ENCODE peak calls at places on chromosomes 2 and 18, in five cellular contexts. A is lung, T is upper lobe of left lung, X is IMR-90, U is fibroblast of lung. O is an unnamed sample.

GRCh38 chr2:69827796-69828540 is 1.5 kb upstream of the GMCL1 start:
- DNase-seq in A (no peak), T (no peak), X (no peak), U (peak), O (peak)

GRCh38 chr2:27799646-27800010 is 28.1 kb downstream of the MRPL33 start:
- DNase-seq in A (no peak), T (no peak), X (no peak), U (no peak), O (no peak)

GRCh38 chr18:8084160-8084559 is 517.0 kb downstream of the PTPRM start:
- DNase-seq in A (no peak), T (no peak), X (peak), U (peak), O (peak)

GRCh38 chr18:73563345-73563744 is 584.3 kb downstream of the FBXO15 start:
- DNase-seq in A (no peak), T (no peak), X (peak), U (peak), O (peak)

GRCh38 chr18:8851659-8852058 is 146.3 kb downstream of the MTCL1 start:
- DNase-seq in A (no peak), T (no peak), X (no peak), U (peak), O (no peak)

GRCh38 chr2:3486047-3487027 is 33.0 kb downstream of the ADI1 start:
- DNase-seq in A (no peak), T (peak), X (no peak), U (no peak), O (no peak)

GRCh38 chr2:162435676-162436075 is 91.7 kb downstream of the GCA start:
- DNase-seq in A (no peak), T (no peak), X (no peak), U (peak), O (peak)

GRCh38 chr2:157331696-157332095 is 6.1 kb upstream of the ERMN start:
- DNase-seq in A (no peak), T (no peak), X (no peak), U (no peak), O (no peak)

GRCh38 chr18:29892960-29893558 is 1149.5 kb downstream of the DSC3 start:
- DNase-seq in A (no peak), T (no peak), X (no peak), U (peak), O (peak)

GRCh38 chr2:227153766-227154486 is 10.1 kb downstream of the COL4A4 start:
- DNase-seq in A (no peak), T (no peak), X (no peak), U (no peak), O (no peak)

GRCh38 chr2:75560768-75561565 is at the start of gene EVA1A:
- DNase-seq in A (peak), T (peak), X (peak), U (peak), O (peak)

GRCh38 chr2:190527214-190527613 is 7.3 kb downstream of the NEMP2 start:
- DNase-seq in A (no peak), T (no peak), X (no peak), U (no peak), O (no peak)

GRCh38 chr2:8432712-8433336 is 249.0 kb upstream of the ID2 start:
- DNase-seq in A (no peak), T (no peak), X (no peak), U (no peak), O (no peak)

GRCh38 chr18:13989209-13989608 is 73.9 kb upstream of the MC2R start:
- DNase-seq in A (no peak), T (no peak), X (no peak), U (no peak), O (no peak)

GRCh38 chr2:225668606-225669266 is 269.2 kb downstream of the NYAP2 start:
- DNase-seq in A (no peak), T (no peak), X (peak), U (peak), O (peak)

GRCh38 chr2:104249666-104250065 is 604.2 kb upstream of the POU3F3 start:
- DNase-seq in A (no peak), T (no peak), X (no peak), U (no peak), O (no peak)

GRCh38 chr2:70509565-70509964 is 44.1 kb downstream of the TGFA start:
- DNase-seq in A (no peak), T (no peak), X (no peak), U (no peak), O (no peak)

GRCh38 chr2:113085542-113085941 is 17.8 kb downstream of the IL1F10 start:
- DNase-seq in A (no peak), T (no peak), X (no peak), U (no peak), O (no peak)

GRCh38 chr2:240724431-240724830 is 32.8 kb downstream of the AQP12A start:
- DNase-seq in A (no peak), T (no peak), X (no peak), U (no peak), O (no peak)

GRCh38 chr2:201909348-201909747 is 103.0 kb downstream of the CDK15 start:
- DNase-seq in A (no peak), T (no peak), X (peak), U (peak), O (peak)

GRCh38 chr2:28855977-28856376 is 14.1 kb downstream of the TRMT61B start:
- DNase-seq in A (no peak), T (no peak), X (no peak), U (no peak), O (no peak)

GRCh38 chr18:47829831-47830230 is 100.6 kb downstream of the SMAD2 start:
- DNase-seq in A (no peak), T (no peak), X (no peak), U (peak), O (no peak)

GRCh38 chr2:67038195-67038594 is 358.9 kb upstream of the ETAA1 start:
- DNase-seq in A (no peak), T (no peak), X (no peak), U (no peak), O (no peak)

GRCh38 chr18:32920796-32921787 is 148.3 kb upstream of the KLHL14 start:
- DNase-seq in A (no peak), T (no peak), X (peak), U (peak), O (peak)

GRCh38 chr2:239267411-239267941 is 133.3 kb downstream of the HDAC4 start:
- DNase-seq in A (peak), T (peak), X (peak), U (peak), O (peak)

GRCh38 chr2:200694071-200694470 is 108.3 kb downstream of the AOX1 start:
- DNase-seq in A (no peak), T (no peak), X (peak), U (no peak), O (no peak)

GRCh38 chr18:75896865-75897264 is 469.4 kb upstream of the SMIM21 start:
- DNase-seq in A (no peak), T (no peak), X (no peak), U (peak), O (no peak)

GRCh38 chr2:32877587-32878162 is 69.1 kb upstream of the LTBP1 start:
- DNase-seq in A (no peak), T (no peak), X (no peak), U (no peak), O (no peak)

GRCh38 chr2:79122676-79123075 is 2.4 kb downstream of the REG1A start:
- DNase-seq in A (no peak), T (no peak), X (no peak), U (no peak), O (no peak)
- H3K4me3 ChIP-seq in A (no peak), T (no peak), X (no peak), U (no peak), O (no peak)

GRCh38 chr2:175153-175786 is 88.6 kb downstream of the SH3YL1 start:
- DNase-seq in A (no peak), T (no peak), X (no peak), U (no peak), O (no peak)

GRCh38 chr2:179886-180285 is 83.9 kb downstream of the SH3YL1 start:
- DNase-seq in A (no peak), T (no peak), X (no peak), U (no peak), O (no peak)

GRCh38 chr2:176911-177310 is 86.9 kb downstream of the SH3YL1 start:
- DNase-seq in A (no peak), T (no peak), X (no peak), U (no peak), O (no peak)

GRCh38 chr2:175880-176800 is 87.7 kb downstream of the SH3YL1 start:
- DNase-seq in A (no peak), T (no peak), X (peak), U (no peak), O (no peak)

GRCh38 chr2:177733-178132 is 86.1 kb downstream of the SH3YL1 start:
- DNase-seq in A (no peak), T (no peak), X (no peak), U (no peak), O (no peak)
- TF ChIP-seq CTCF in A (no peak), T (no peak), X (no peak), U (no peak), O (no peak)

DNA sequence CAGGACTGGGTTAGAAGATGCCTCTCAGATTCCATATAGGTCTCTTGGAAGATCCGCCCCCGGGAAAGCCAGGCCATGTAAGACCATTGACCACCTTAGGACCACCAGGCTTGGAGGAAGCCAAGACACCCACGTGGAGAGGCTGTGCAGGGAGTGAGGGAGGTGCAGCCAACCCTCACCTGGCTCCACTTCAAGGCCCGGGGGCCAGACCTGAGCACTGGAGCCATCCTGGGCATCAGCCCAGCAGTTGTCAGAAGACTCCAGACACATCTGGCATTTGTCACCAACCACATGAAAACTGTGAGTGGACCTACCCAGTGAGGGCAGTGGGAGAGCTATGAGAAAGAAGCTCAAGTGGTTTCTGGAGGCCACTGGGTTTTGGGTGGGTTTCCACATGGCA is 214.4 kb downstream of the MYT1L start:
- DNase-seq in A (no peak), T (no peak), X (no peak), U (no peak), O (no peak)
- H3K4me3 ChIP-seq in A (no peak), T (no peak), X (no peak), U (no peak), O (no peak)

GRCh38 chr2:85954918-85955420 is 66.2 kb upstream of the ST3GAL5 start:
- DNase-seq in A (peak), T (peak), X (no peak), U (no peak), O (no peak)

GRCh38 chr2:85956647-85957039 is 67.9 kb upstream of the ST3GAL5 start:
- DNase-seq in A (no peak), T (no peak), X (no peak), U (no peak), O (no peak)

GRCh38 chr2:85952196-85952734 is 63.5 kb upstream of the ST3GAL5 start:
- DNase-seq in A (peak), T (peak), X (no peak), U (no peak), O (no peak)

GRCh38 chr2:85953476-85953875 is 64.7 kb upstream of the ST3GAL5 start:
- DNase-seq in A (peak), T (no peak), X (peak), U (peak), O (no peak)

GRCh38 chr2:85954192-85954900 is 65.6 kb upstream of the ST3GAL5 start:
- DNase-seq in A (peak), T (peak), X (no peak), U (no peak), O (no peak)
- TF ChIP-seq CTCF in A (no peak), T (no peak), X (no peak), U (no peak), O (no peak)

DNA sequence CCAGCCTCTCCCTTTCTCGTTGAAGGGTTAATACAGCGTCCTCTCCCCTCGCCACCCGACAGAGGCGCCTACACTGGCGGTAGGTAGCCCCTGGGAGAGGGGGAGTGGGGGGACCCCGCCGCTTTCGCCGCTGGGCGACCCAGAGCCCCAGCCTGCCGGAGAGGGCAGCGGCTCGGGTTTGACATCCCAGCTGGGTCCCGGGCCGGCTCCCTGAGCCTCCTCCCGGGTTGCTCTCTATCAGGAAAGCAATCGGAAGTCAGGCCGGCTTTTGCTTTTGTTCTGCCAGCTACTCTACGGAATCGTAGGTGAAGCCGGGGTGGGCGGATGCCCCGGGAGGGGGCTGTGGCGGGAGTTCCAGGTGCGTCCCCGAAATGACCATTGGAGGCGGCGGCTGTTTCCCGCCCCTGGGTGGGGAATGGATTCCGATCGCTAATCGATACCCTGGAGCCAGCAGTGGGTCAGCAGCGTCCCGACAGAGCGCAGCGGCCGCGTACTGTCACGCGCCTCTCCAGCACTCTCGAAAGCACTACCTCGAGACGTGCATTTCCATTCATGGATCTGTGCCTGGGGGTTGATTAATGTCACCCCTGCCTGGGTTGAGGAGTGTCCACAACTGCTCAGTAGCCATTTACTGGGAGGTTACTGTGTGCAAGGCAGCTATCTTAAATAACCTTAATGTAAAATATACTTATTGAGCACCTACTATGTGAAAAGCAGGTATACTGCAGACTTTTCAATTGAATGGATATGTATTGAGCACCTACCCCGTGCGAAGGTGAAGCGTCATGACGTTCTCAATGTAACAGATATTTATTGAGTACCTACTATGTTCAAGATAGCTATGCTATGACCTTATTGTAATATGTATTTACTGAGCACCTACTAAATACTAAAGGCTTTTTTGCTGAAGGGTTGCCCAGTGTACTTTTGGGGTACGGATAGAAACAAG is 1.1 kb downstream of the MAPK4 start:
- DNase-seq in A (no peak), T (no peak), X (no peak), U (no peak), O (no peak)
- H3K4me3 ChIP-seq in A (peak), T (peak), X (no peak), U (no peak), O (peak)

GRCh38 chr2:127072380-127072779 is 34.6 kb downstream of the BIN1 start:
- DNase-seq in A (no peak), T (no peak), X (no peak), U (no peak), O (no peak)
- TF ChIP-seq CTCF in A (no peak), T (no peak), X (peak), U (no peak), O (peak)

GRCh38 chr18:3624546-3624817 is 174.5 kb downstream of the TGIF1 start:
- DNase-seq in A (no peak), T (no peak), X (no peak), U (no peak), O (no peak)
- H3K4me3 ChIP-seq in A (no peak), T (no peak), X (peak), U (no peak), O (no peak)

GRCh38 chr18:22168360-22168921 is 948 bp upstream of the GATA6 start:
- DNase-seq in A (no peak), T (no peak), X (no peak), U (no peak), O (no peak)

GRCh38 chr18:22167471-22168151 is 1.8 kb upstream of the GATA6 start:
- DNase-seq in A (no peak), T (no peak), X (no peak), U (peak), O (peak)

GRCh38 chr18:22170421-22171262 is 1.3 kb downstream of the GATA6 start:
- DNase-seq in A (peak), T (no peak), X (peak), U (peak), O (peak)

GRCh38 chr18:22169889-22170420 is 566 bp downstream of the GATA6 start:
- DNase-seq in A (no peak), T (no peak), X (peak), U (no peak), O (no peak)

GRCh38 chr18:22169011-22169888 is at the start of gene GATA6:
- DNase-seq in A (peak), T (peak), X (peak), U (peak), O (peak)
- TF ChIP-seq CTCF in A (peak), T (peak), X (peak), U (peak), O (peak)

DNA sequence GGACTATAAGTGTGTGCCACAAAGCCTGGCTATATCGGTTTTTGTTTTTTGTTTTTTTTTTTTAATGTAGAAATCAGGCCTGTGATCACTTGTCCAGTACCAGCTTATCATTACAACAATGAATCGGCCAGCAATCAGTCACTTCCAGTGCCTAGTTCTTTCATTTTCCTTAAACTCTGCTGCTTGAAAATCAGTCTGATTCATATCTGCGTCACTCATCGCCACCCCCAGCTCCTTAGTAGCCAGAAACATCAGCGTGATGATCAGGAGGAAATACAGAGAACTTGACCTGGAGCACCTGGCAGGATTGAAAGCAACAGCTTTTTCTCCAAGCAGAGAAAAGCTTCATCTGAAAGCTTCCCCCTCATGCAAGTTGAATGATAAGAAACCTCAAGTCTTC is 75.4 kb downstream of the SPTBN1 start:
- DNase-seq in A (no peak), T (no peak), X (peak), U (peak), O (peak)
- H3K4me3 ChIP-seq in A (no peak), T (no peak), X (no peak), U (no peak), O (no peak)